ENCODE peak calls at places on chromosomes 4 and X, in eight cellular contexts. T, H, V, A, Z, W, F and O are unnamed samples.

GRCh38 chr4:185833055-185833598 is 21.1 kb upstream of the SORBS2 start:
- DNase-seq in V (no peak), H (no peak), A (peak; percentile 52), F (no peak), Z (no peak), T (peak; percentile 9), W (no peak), O (no peak)

GRCh38 chr4:173167793-173168395 is 717 bp upstream of the GALNT7 start:
- DNase-seq in Z (peak; percentile 17), W (peak; percentile 35), T (no peak), F (peak; percentile 10), A (no peak), V (no peak), H (no peak), O (no peak)

GRCh38 chr4:23932935-23933334 is 43.1 kb upstream of the PPARGC1A start:
- DNase-seq in A (no peak), Z (no peak), H (no peak), T (peak; percentile 62), W (peak; percentile 54), F (no peak), V (no peak), O (no peak)

GRCh38 chrX:114626323-114626722 is 42.4 kb downstream of the HTR2C start:
- DNase-seq in W (peak; percentile 40), T (peak; percentile 25), H (no peak), F (no peak), V (no peak), Z (no peak), A (peak; percentile 1), O (no peak)

GRCh38 chrX:118182050-118182449 is 65.4 kb upstream of the KLHL13 start:
- DNase-seq in H (no peak), Z (no peak), A (no peak), F (no peak), W (peak; percentile 27), V (no peak), T (no peak), O (no peak)

GRCh38 chrX:140507982-140508305 is 3.1 kb upstream of the SOX3 start:
- DNase-seq in Z (no peak), A (no peak), T (no peak), H (no peak), W (no peak), F (no peak), V (no peak), O (no peak)

GRCh38 chr4:122602277-122603142 is 18.4 kb downstream of the IL21 start:
- DNase-seq in F (peak; percentile 28), W (peak; percentile 71), H (peak; percentile 3), T (peak; percentile 64), A (peak; percentile 40), V (no peak), Z (peak; percentile 37), O (no peak)

GRCh38 chr4:1049591-1049905 is 38.1 kb downstream of the FGFRL1 start:
- DNase-seq in H (no peak), T (no peak), V (no peak), A (no peak), F (no peak), W (no peak), Z (no peak), O (no peak)

GRCh38 chrX:66638591-66639500 is at the start of gene EDA2R:
- DNase-seq in T (peak; percentile 83), F (peak; percentile 17), A (no peak), Z (peak; percentile 50), W (peak; percentile 89), V (no peak), H (peak; percentile 73), O (peak; percentile 14)

GRCh38 chrX:48487362-48487785 is 11.4 kb downstream of the FTSJ1 start:
- DNase-seq in F (no peak), T (peak; percentile 96), V (no peak), A (no peak), Z (no peak), H (no peak), W (peak; percentile 94), O (no peak)

GRCh38 chrX:103398321-103398937 is 22.1 kb downstream of the BEX3 start:
- DNase-seq in F (no peak), Z (no peak), V (no peak), A (peak; percentile 52), T (peak; percentile 79), W (peak; percentile 91), H (no peak), O (no peak)